ENCODE peak calls at places on chromosomes 1 and 21, in five cellular contexts. G is stimulated activated CD4-positive, alpha-beta T cell treated with anti-CD3 and anti-CD28 coated beads, Interleukin-1b, Interleukin-23, amount 100 ng/mL, for 48 hours; D is AG20443; A is GM04504; T is HAP-1. V is an unnamed sample.

GRCh38 chr1:157189986-157190982 is 52.1 kb upstream of the ETV3 start:
- DNase-seq in G (no peak), D (no peak), A (no peak), T (no peak), V (no peak)

GRCh38 chr1:22739648-22740385 is 29.2 kb downstream of the EPHB2 start:
- DNase-seq in G (no peak), D (peak), A (peak), T (no peak), V (no peak)

GRCh38 chr1:34681481-34682451 is 73.1 kb upstream of the GJB5 start:
- DNase-seq in G (peak), D (peak), A (no peak), T (peak), V (peak)

GRCh38 chr1:101253976-101254660 is 17.3 kb downstream of the S1PR1 start:
- DNase-seq in G (no peak), D (peak), A (peak), T (peak), V (peak)

GRCh38 chr1:165075725-165076370 is 280.7 kb downstream of the LMX1A start:
- DNase-seq in G (no peak), D (peak), A (no peak), T (peak), V (no peak)

GRCh38 chr21:43001316-43001715 is 27.0 kb downstream of the PKNOX1 start:
- DNase-seq in G (no peak), D (no peak), A (no peak), T (no peak), V (no peak)

GRCh38 chr21:44507673-44508425 is 32.1 kb downstream of the KRTAP10-1 start:
- DNase-seq in G (no peak), D (no peak), A (no peak), T (no peak), V (no peak)

GRCh38 chr1:220363196-220363831 is 91.1 kb upstream of the RAB3GAP2 start:
- DNase-seq in G (no peak), D (no peak), A (no peak), T (peak), V (no peak)

GRCh38 chr1:199161766-199162303 is 523.0 kb downstream of the PTPRC start:
- DNase-seq in G (no peak), D (no peak), A (no peak), T (peak), V (no peak)

GRCh38 chr1:38128511-38128910 is 81.9 kb upstream of the POU3F1 start:
- DNase-seq in G (no peak), D (no peak), A (no peak), T (no peak), V (no peak)

GRCh38 chr21:39313042-39313456 is 383 bp downstream of the BRWD1 start:
- DNase-seq in G (peak), D (peak), A (no peak), T (no peak), V (no peak)

GRCh38 chr1:27009601-27010197 is 3.0 kb downstream of the TENT5B start:
- DNase-seq in G (no peak), D (no peak), A (no peak), T (no peak), V (no peak)

GRCh38 chr1:43705334-43705733 is 2.0 kb upstream of the ST3GAL3 start:
- DNase-seq in G (no peak), D (no peak), A (no peak), T (no peak), V (no peak)

GRCh38 chr1:93556291-93556690 is 108.4 kb downstream of the FNBP1L start:
- DNase-seq in G (no peak), D (no peak), A (no peak), T (no peak), V (no peak)

GRCh38 chr21:20902511-20902910 is 95.7 kb upstream of the NCAM2 start:
- DNase-seq in G (no peak), D (no peak), A (no peak), T (no peak), V (no peak)

GRCh38 chr1:27626031-27626935 is 8.7 kb downstream of the FGR start:
- DNase-seq in G (no peak), D (no peak), A (no peak), T (no peak), V (no peak)

GRCh38 chr1:98793136-98793535 is 131.6 kb downstream of the SNX7 start:
- DNase-seq in G (no peak), D (no peak), A (no peak), T (no peak), V (no peak)

GRCh38 chr1:179953974-179954493 is 576 bp upstream of the CEP350 start:
- DNase-seq in G (peak), D (peak), A (no peak), T (peak), V (peak)

GRCh38 chr1:221468556-221468955 is 273.3 kb downstream of the DUSP10 start:
- DNase-seq in G (no peak), D (peak), A (no peak), T (no peak), V (no peak)

GRCh38 chr1:53115403-53116306 is 26.8 kb downstream of the SLC1A7 start:
- DNase-seq in G (no peak), D (no peak), A (no peak), T (peak), V (no peak)

GRCh38 chr1:174171078-174171477 is 11.8 kb downstream of the RABGAP1L start:
- DNase-seq in G (no peak), D (no peak), A (no peak), T (no peak), V (no peak)

V was measured in T-helper 2 cell treated with Interferon-gamma antibody and Interleukin-4, amounts not matched to agents 5 μg/mL and 100 μg/mL, for 36 hours.